ENCODE peak calls at places on chromosomes 12 and 14, in ten cellular contexts. Q is foreskin keratinocyte, U is left ventricle myocardium inferior, G is lung, A is AG10803, L is A673, X is mucosa of descending colon, Z is MM.1S, P is AG09309, E is GM12865. D is an unnamed sample.
A peak's percentile ranks its signal among the peaks of the same experiment; 100 is the strongest.

GRCh38 chr12:66516133-66516532 is 162.7 kb downstream of the GRIP1 start:
- DNase-seq in L (no peak), U (no peak), A (peak; percentile 7), Z (no peak), P (no peak), G (no peak), Q (no peak), E (no peak), X (no peak), D (no peak)

GRCh38 chr14:33726685-33727084 is 224.2 kb downstream of the EGLN3 start:
- DNase-seq in G (no peak), E (no peak), U (no peak), L (no peak), Q (no peak), P (no peak), A (no peak), X (no peak), Z (no peak), D (no peak)

GRCh38 chr14:30753452-30753851 is 120.9 kb upstream of the COCH start:
- DNase-seq in Z (no peak), E (no peak), U (no peak), P (no peak), X (no peak), A (no peak), Q (no peak), G (no peak), L (no peak), D (no peak)

GRCh38 chr14:69107407-69108003 is 45.4 kb downstream of the DCAF5 start:
- DNase-seq in Z (no peak), A (peak; percentile 62), P (no peak), L (peak; percentile 72), X (peak; percentile 64), U (no peak), G (peak; percentile 49), E (peak; percentile 68), Q (peak; percentile 37), D (peak; percentile 25)

GRCh38 chr14:45426685-45427282 is 173.8 kb upstream of the MIS18BP1 start:
- DNase-seq in X (peak; percentile 3), P (peak; percentile 8), Z (peak; percentile 37), E (peak; percentile 39), G (no peak), A (peak; percentile 25), L (peak; percentile 82), U (no peak), Q (peak; percentile 18), D (peak; percentile 43)

GRCh38 chr14:104292084-104292970 is 153.9 kb downstream of the KIF26A start:
- DNase-seq in Q (no peak), X (no peak), G (no peak), Z (no peak), E (no peak), P (no peak), L (no peak), U (peak; percentile 9), A (no peak), D (no peak)

GRCh38 chr12:88923631-88924030 is 343.4 kb upstream of the KITLG start:
- DNase-seq in E (no peak), U (no peak), Q (no peak), G (no peak), Z (no peak), L (no peak), X (no peak), A (no peak), P (no peak), D (no peak)

GRCh38 chr12:117421068-117421771 is 59.8 kb upstream of the NOS1 start:
- DNase-seq in L (no peak), A (no peak), Q (no peak), P (no peak), G (no peak), U (no peak), Z (no peak), X (no peak), E (no peak), D (no peak)

GRCh38 chr12:94098466-94098865 is 49.9 kb upstream of the PLXNC1 start:
- DNase-seq in G (no peak), P (no peak), X (no peak), E (no peak), Q (peak; percentile 66), Z (no peak), U (no peak), A (peak; percentile 91), L (no peak), D (no peak)

GRCh38 chr14:64732066-64732465 is 27.8 kb downstream of the PLEKHG3 start:
- DNase-seq in X (no peak), Z (no peak), L (no peak), E (no peak), A (no peak), P (no peak), U (peak; percentile 3), G (no peak), Q (no peak), D (no peak)

GRCh38 chr12:101414533-101415119 is 7.1 kb upstream of the ARL1 start:
- DNase-seq in A (peak; percentile 61), U (no peak), Z (peak; percentile 75), G (peak; percentile 35), Q (no peak), L (peak; percentile 56), P (peak; percentile 29), E (peak; percentile 70), X (peak; percentile 80), D (peak; percentile 56)

GRCh38 chr12:128968668-128969067 is 115.4 kb downstream of the GLT1D1 start:
- DNase-seq in G (no peak), Q (no peak), L (no peak), A (no peak), U (no peak), Z (no peak), E (no peak), X (no peak), P (no peak), D (no peak)
- TF ChIP-seq CTCF in G (no peak), Q (no peak), L (no peak), A (no peak), U (no peak), Z (no peak), E (no peak), X (no peak), P (no peak), D (no peak)

GRCh38 chr12:7806863-7807487 is 17.8 kb downstream of the NANOG start:
- DNase-seq in X (peak; percentile 76), G (peak; percentile 67), U (peak; percentile 40), P (peak; percentile 34), A (peak; percentile 67), E (peak; percentile 67), Z (peak; percentile 49), Q (no peak), L (peak; percentile 81), D (peak; percentile 73)
- TF ChIP-seq CTCF in X (peak; percentile 68), G (peak; percentile 67), U (peak; percentile 89), P (peak; percentile 90), A (peak; percentile 99), E (peak; percentile 94), Z (peak; percentile 92), Q (peak; percentile 89), L (peak; percentile 97), D (peak; percentile 88)

GRCh38 chr12:79482323-79482722 is 208.4 kb downstream of the PAWR start:
- DNase-seq in L (no peak), Q (no peak), E (no peak), X (no peak), G (no peak), Z (no peak), A (no peak), P (no peak), U (no peak), D (no peak)
- TF ChIP-seq CTCF in L (no peak), Q (no peak), E (no peak), X (no peak), G (no peak), Z (no peak), A (no peak), P (no peak), U (no peak), D (no peak)

GRCh38 chr12:16034136-16034817 is 123.1 kb downstream of the DERA start:
- DNase-seq in G (no peak), Z (no peak), E (no peak), X (no peak), P (no peak), U (no peak), Q (no peak), A (no peak), L (no peak), D (no peak)

GRCh38 chr12:16030729-16031128 is 119.6 kb downstream of the DERA start:
- DNase-seq in Z (no peak), P (no peak), E (no peak), U (no peak), G (no peak), A (peak; percentile 5), X (no peak), L (no peak), Q (no peak), D (no peak)

GRCh38 chr12:16037533-16037932 is 126.4 kb downstream of the DERA start:
- DNase-seq in E (no peak), A (no peak), L (no peak), U (no peak), Z (no peak), P (no peak), Q (no peak), G (no peak), X (no peak), D (no peak)

GRCh38 chr12:16036073-16036472 is 124.9 kb downstream of the DERA start:
- DNase-seq in P (no peak), X (no peak), A (no peak), G (no peak), Z (no peak), E (no peak), U (no peak), L (no peak), Q (no peak), D (no peak)
- TF ChIP-seq CTCF in P (no peak), X (no peak), A (no peak), G (no peak), Z (no peak), E (no peak), U (no peak), L (no peak), Q (no peak), D (no peak)

GRCh38 chr14:39432619-39433451 is 602 bp upstream of the FBXO33 start:
- DNase-seq in P (no peak), U (peak; percentile 89), L (peak; percentile 83), G (peak; percentile 93), Q (peak; percentile 75), E (peak; percentile 92), X (peak; percentile 91), A (peak; percentile 62), Z (peak; percentile 61), D (peak; percentile 83)
- TF ChIP-seq CTCF in P (no peak), U (peak; percentile 27), L (peak; percentile 36), G (no peak), Q (peak; percentile 59), E (no peak), X (no peak), A (peak; percentile 15), Z (no peak), D (peak; percentile 20)

D was measured in GM20000.